ENCODE peak calls at places on chromosomes 16 and 17, in ten cellular contexts. One of them, this sample, is unnamed.

GRCh38 chr16:87604572-87605135 is 2.3 kb downstream of the JPH3 start:
- DNase-seq in activated CD8-positive, alpha-beta T cell treated with anti-CD3 and anti-CD28 coated beads for 36 hours: no peak
- DNase-seq in astrocyte of the spinal cord: no peak
- DNase-seq in chondrocyte: no peak
- DNase-seq in cardiac fibroblast: no peak
- DNase-seq in AG09319: no peak
- DNase-seq in sigmoid colon: no peak
- DNase-seq in lung: no peak
- DNase-seq in HFFc6: no peak
- DNase-seq in cardiac muscle cell: no peak
- DNase-seq in this sample: no peak

GRCh38 chr17:61494325-61495160 is 42.3 kb downstream of the TBX4 start:
- DNase-seq in activated CD8-positive, alpha-beta T cell treated with anti-CD3 and anti-CD28 coated beads for 36 hours: no peak
- DNase-seq in astrocyte of the spinal cord: no peak
- DNase-seq in chondrocyte: no peak
- DNase-seq in cardiac fibroblast: no peak
- DNase-seq in AG09319: no peak
- DNase-seq in sigmoid colon: no peak
- DNase-seq in lung: no peak
- DNase-seq in HFFc6: no peak
- DNase-seq in cardiac muscle cell: no peak
- DNase-seq in this sample: no peak

GRCh38 chr16:67456383-67457140 is 24.4 kb downstream of the ATP6V0D1 start:
- DNase-seq in activated CD8-positive, alpha-beta T cell treated with anti-CD3 and anti-CD28 coated beads for 36 hours: no peak
- DNase-seq in astrocyte of the spinal cord: peak; percentile 36
- DNase-seq in chondrocyte: no peak
- DNase-seq in cardiac fibroblast: peak; percentile 57
- DNase-seq in AG09319: no peak
- DNase-seq in sigmoid colon: peak; percentile 95
- DNase-seq in lung: peak; percentile 48
- DNase-seq in HFFc6: peak; percentile 46
- DNase-seq in cardiac muscle cell: peak; percentile 72
- DNase-seq in this sample: no peak

GRCh38 chr17:63221941-63222340 is 224.2 kb downstream of the CYB561 start:
- DNase-seq in activated CD8-positive, alpha-beta T cell treated with anti-CD3 and anti-CD28 coated beads for 36 hours: no peak
- DNase-seq in astrocyte of the spinal cord: no peak
- DNase-seq in chondrocyte: no peak
- DNase-seq in cardiac fibroblast: no peak
- DNase-seq in AG09319: no peak
- DNase-seq in sigmoid colon: no peak
- DNase-seq in lung: no peak
- DNase-seq in HFFc6: no peak
- DNase-seq in cardiac muscle cell: no peak
- DNase-seq in this sample: no peak

GRCh38 chr17:21190078-21190477 is 23.9 kb downstream of the TMEM11 start:
- DNase-seq in activated CD8-positive, alpha-beta T cell treated with anti-CD3 and anti-CD28 coated beads for 36 hours: no peak
- DNase-seq in astrocyte of the spinal cord: no peak
- DNase-seq in chondrocyte: no peak
- DNase-seq in cardiac fibroblast: no peak
- DNase-seq in AG09319: no peak
- DNase-seq in sigmoid colon: no peak
- DNase-seq in lung: no peak
- DNase-seq in HFFc6: no peak
- DNase-seq in cardiac muscle cell: no peak
- DNase-seq in this sample: no peak

GRCh38 chr17:45783593-45784292 is 377 bp upstream of the CRHR1 start:
- DNase-seq in activated CD8-positive, alpha-beta T cell treated with anti-CD3 and anti-CD28 coated beads for 36 hours: peak; percentile 16
- DNase-seq in astrocyte of the spinal cord: no peak
- DNase-seq in chondrocyte: no peak
- DNase-seq in cardiac fibroblast: no peak
- DNase-seq in AG09319: no peak
- DNase-seq in sigmoid colon: no peak
- DNase-seq in lung: no peak
- DNase-seq in HFFc6: no peak
- DNase-seq in cardiac muscle cell: peak; percentile 13
- DNase-seq in this sample: no peak

GRCh38 chr17:29650407-29650806 is 27.7 kb upstream of the CORO6 start:
- DNase-seq in activated CD8-positive, alpha-beta T cell treated with anti-CD3 and anti-CD28 coated beads for 36 hours: no peak
- DNase-seq in astrocyte of the spinal cord: no peak
- DNase-seq in chondrocyte: no peak
- DNase-seq in cardiac fibroblast: no peak
- DNase-seq in AG09319: no peak
- DNase-seq in sigmoid colon: no peak
- DNase-seq in lung: no peak
- DNase-seq in HFFc6: no peak
- DNase-seq in cardiac muscle cell: no peak
- DNase-seq in this sample: no peak

GRCh38 chr17:76011951-76012350 is 11.3 kb downstream of the CDK3 start:
- DNase-seq in activated CD8-positive, alpha-beta T cell treated with anti-CD3 and anti-CD28 coated beads for 36 hours: no peak
- DNase-seq in astrocyte of the spinal cord: no peak
- DNase-seq in chondrocyte: no peak
- DNase-seq in cardiac fibroblast: no peak
- DNase-seq in AG09319: no peak
- DNase-seq in sigmoid colon: no peak
- DNase-seq in lung: no peak
- DNase-seq in HFFc6: no peak
- DNase-seq in cardiac muscle cell: no peak
- DNase-seq in this sample: no peak

GRCh38 chr16:89430436-89431157 is 59.8 kb downstream of the ANKRD11 start:
- DNase-seq in activated CD8-positive, alpha-beta T cell treated with anti-CD3 and anti-CD28 coated beads for 36 hours: no peak
- DNase-seq in astrocyte of the spinal cord: no peak
- DNase-seq in chondrocyte: no peak
- DNase-seq in cardiac fibroblast: no peak
- DNase-seq in AG09319: no peak
- DNase-seq in sigmoid colon: no peak
- DNase-seq in lung: no peak
- DNase-seq in HFFc6: no peak
- DNase-seq in cardiac muscle cell: no peak
- DNase-seq in this sample: no peak

GRCh38 chr16:66750279-66751134 is 902 bp downstream of the DYNC1LI2 start:
- DNase-seq in activated CD8-positive, alpha-beta T cell treated with anti-CD3 and anti-CD28 coated beads for 36 hours: peak; percentile 30
- DNase-seq in astrocyte of the spinal cord: no peak
- DNase-seq in chondrocyte: no peak
- DNase-seq in cardiac fibroblast: peak; percentile 13
- DNase-seq in AG09319: no peak
- DNase-seq in sigmoid colon: no peak
- DNase-seq in lung: no peak
- DNase-seq in HFFc6: no peak
- DNase-seq in cardiac muscle cell: peak; percentile 9
- DNase-seq in this sample: no peak

GRCh38 chr17:4194796-4195195 is 51.8 kb downstream of the CYB5D2 start:
- DNase-seq in activated CD8-positive, alpha-beta T cell treated with anti-CD3 and anti-CD28 coated beads for 36 hours: no peak
- DNase-seq in astrocyte of the spinal cord: no peak
- DNase-seq in chondrocyte: no peak
- DNase-seq in cardiac fibroblast: no peak
- DNase-seq in AG09319: no peak
- DNase-seq in sigmoid colon: no peak
- DNase-seq in lung: no peak
- DNase-seq in HFFc6: no peak
- DNase-seq in cardiac muscle cell: no peak
- DNase-seq in this sample: no peak

GRCh38 chr16:67082891-67083290 is 26.9 kb upstream of the PHAF1 start:
- DNase-seq in activated CD8-positive, alpha-beta T cell treated with anti-CD3 and anti-CD28 coated beads for 36 hours: no peak
- DNase-seq in astrocyte of the spinal cord: peak; percentile 17
- DNase-seq in chondrocyte: no peak
- DNase-seq in cardiac fibroblast: peak; percentile 5
- DNase-seq in AG09319: no peak
- DNase-seq in sigmoid colon: no peak
- DNase-seq in lung: no peak
- DNase-seq in HFFc6: peak; percentile 37
- DNase-seq in cardiac muscle cell: no peak
- DNase-seq in this sample: no peak

GRCh38 chr16:1924095-1924494 is 5.9 kb upstream of the HS3ST6 start:
- DNase-seq in activated CD8-positive, alpha-beta T cell treated with anti-CD3 and anti-CD28 coated beads for 36 hours: no peak
- DNase-seq in astrocyte of the spinal cord: no peak
- DNase-seq in chondrocyte: no peak
- DNase-seq in cardiac fibroblast: no peak
- DNase-seq in AG09319: no peak
- DNase-seq in sigmoid colon: no peak
- DNase-seq in lung: no peak
- DNase-seq in HFFc6: no peak
- DNase-seq in cardiac muscle cell: no peak
- DNase-seq in this sample: no peak

GRCh38 chr17:73247728-73248127 is 14.0 kb downstream of the CPSF4L start:
- DNase-seq in activated CD8-positive, alpha-beta T cell treated with anti-CD3 and anti-CD28 coated beads for 36 hours: no peak
- DNase-seq in astrocyte of the spinal cord: no peak
- DNase-seq in chondrocyte: no peak
- DNase-seq in cardiac fibroblast: peak; percentile 29
- DNase-seq in AG09319: no peak
- DNase-seq in sigmoid colon: no peak
- DNase-seq in lung: no peak
- DNase-seq in HFFc6: no peak
- DNase-seq in cardiac muscle cell: peak; percentile 32
- DNase-seq in this sample: no peak
- TF ChIP-seq CTCF in activated CD8-positive, alpha-beta T cell treated with anti-CD3 and anti-CD28 coated beads for 36 hours: no peak
- TF ChIP-seq CTCF in astrocyte of the spinal cord: peak; percentile 22
- TF ChIP-seq CTCF in chondrocyte: peak; percentile 60
- TF ChIP-seq CTCF in cardiac fibroblast: no peak
- TF ChIP-seq CTCF in AG09319: peak; percentile 12
- TF ChIP-seq CTCF in sigmoid colon: no peak
- TF ChIP-seq CTCF in lung: no peak
- TF ChIP-seq CTCF in HFFc6: peak; percentile 39
- TF ChIP-seq CTCF in cardiac muscle cell: no peak
- TF ChIP-seq CTCF in this sample: no peak

DNA sequence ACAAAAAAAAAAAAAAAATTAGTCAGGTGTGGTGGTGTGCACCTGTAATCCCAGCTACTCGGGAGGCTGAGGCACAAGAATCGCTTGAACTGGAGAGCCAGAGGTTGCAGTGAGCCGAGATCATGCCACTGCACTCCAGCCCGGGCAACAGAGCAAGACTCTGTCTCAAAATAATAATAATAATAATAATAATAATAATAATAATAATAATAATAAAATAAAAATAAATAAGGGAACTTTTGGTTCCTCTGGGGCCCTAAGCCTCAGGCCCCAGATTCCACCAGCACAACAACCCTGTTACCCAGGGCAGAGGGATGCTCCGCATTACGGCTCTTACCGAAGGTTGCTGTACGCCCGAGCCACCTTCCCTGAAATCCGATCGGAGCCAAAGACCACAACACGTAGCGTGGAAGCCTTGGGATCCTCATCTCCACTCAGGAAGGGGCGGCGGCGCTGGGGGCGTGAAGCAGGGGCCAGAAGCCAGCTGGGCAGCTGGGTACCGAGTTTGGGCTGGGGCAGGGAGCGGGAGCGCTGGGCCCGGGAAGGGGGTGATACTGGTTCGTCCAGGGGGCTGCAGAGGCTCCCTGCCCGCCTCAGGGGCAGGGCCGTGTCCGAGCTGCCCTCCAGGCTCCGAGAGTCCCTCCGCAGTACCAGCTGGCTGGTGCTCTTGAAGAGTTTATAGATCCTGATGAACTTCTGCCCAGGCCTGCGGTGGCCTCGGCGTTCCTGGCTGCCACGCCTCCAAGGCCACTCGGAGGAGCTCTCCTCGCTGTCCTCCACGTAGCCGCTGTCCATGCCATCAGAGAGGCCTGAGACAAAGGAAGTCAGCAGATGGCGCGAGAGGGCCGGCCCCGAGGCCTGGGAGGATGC is 20.6 kb upstream of the PIK3R6 start:
- DNase-seq in activated CD8-positive, alpha-beta T cell treated with anti-CD3 and anti-CD28 coated beads for 36 hours: no peak
- DNase-seq in astrocyte of the spinal cord: peak; percentile 16
- DNase-seq in chondrocyte: no peak
- DNase-seq in cardiac fibroblast: peak; percentile 54
- DNase-seq in AG09319: no peak
- DNase-seq in sigmoid colon: no peak
- DNase-seq in lung: no peak
- DNase-seq in HFFc6: peak; percentile 1
- DNase-seq in cardiac muscle cell: peak; percentile 60
- DNase-seq in this sample: no peak
- TF ChIP-seq CTCF in activated CD8-positive, alpha-beta T cell treated with anti-CD3 and anti-CD28 coated beads for 36 hours: no peak
- TF ChIP-seq CTCF in astrocyte of the spinal cord: peak; percentile 60
- TF ChIP-seq CTCF in chondrocyte: peak; percentile 72
- TF ChIP-seq CTCF in cardiac fibroblast: peak; percentile 43
- TF ChIP-seq CTCF in AG09319: peak; percentile 22
- TF ChIP-seq CTCF in sigmoid colon: no peak
- TF ChIP-seq CTCF in lung: no peak
- TF ChIP-seq CTCF in HFFc6: peak; percentile 30
- TF ChIP-seq CTCF in cardiac muscle cell: peak; percentile 58
- TF ChIP-seq CTCF in this sample: no peak

GRCh38 chr16:14284930-14285541 is 213.9 kb downstream of the MRTFB start:
- DNase-seq in activated CD8-positive, alpha-beta T cell treated with anti-CD3 and anti-CD28 coated beads for 36 hours: peak; percentile 74
- DNase-seq in astrocyte of the spinal cord: peak; percentile 79
- DNase-seq in chondrocyte: no peak
- DNase-seq in cardiac fibroblast: peak; percentile 82
- DNase-seq in AG09319: peak; percentile 31
- DNase-seq in sigmoid colon: peak; percentile 86
- DNase-seq in lung: no peak
- DNase-seq in HFFc6: peak; percentile 61
- DNase-seq in cardiac muscle cell: peak; percentile 76
- DNase-seq in this sample: no peak
- TF ChIP-seq CTCF in activated CD8-positive, alpha-beta T cell treated with anti-CD3 and anti-CD28 coated beads for 36 hours: peak; percentile 49
- TF ChIP-seq CTCF in astrocyte of the spinal cord: peak; percentile 53
- TF ChIP-seq CTCF in chondrocyte: peak; percentile 83
- TF ChIP-seq CTCF in cardiac fibroblast: peak; percentile 42
- TF ChIP-seq CTCF in AG09319: peak; percentile 59
- TF ChIP-seq CTCF in sigmoid colon: no peak
- TF ChIP-seq CTCF in lung: no peak
- TF ChIP-seq CTCF in HFFc6: peak; percentile 53
- TF ChIP-seq CTCF in cardiac muscle cell: peak; percentile 37
- TF ChIP-seq CTCF in this sample: peak; percentile 14

GRCh38 chr17:73360961-73361761 is 49.4 kb upstream of the CDC42EP4 start:
- DNase-seq in activated CD8-positive, alpha-beta T cell treated with anti-CD3 and anti-CD28 coated beads for 36 hours: no peak
- DNase-seq in astrocyte of the spinal cord: no peak
- DNase-seq in chondrocyte: no peak
- DNase-seq in cardiac fibroblast: no peak
- DNase-seq in AG09319: no peak
- DNase-seq in sigmoid colon: no peak
- DNase-seq in lung: no peak
- DNase-seq in HFFc6: no peak
- DNase-seq in cardiac muscle cell: no peak
- DNase-seq in this sample: no peak

GRCh38 chr17:73359255-73359816 is 47.5 kb upstream of the CDC42EP4 start:
- DNase-seq in activated CD8-positive, alpha-beta T cell treated with anti-CD3 and anti-CD28 coated beads for 36 hours: no peak
- DNase-seq in astrocyte of the spinal cord: no peak
- DNase-seq in chondrocyte: peak; percentile 83
- DNase-seq in cardiac fibroblast: no peak
- DNase-seq in AG09319: no peak
- DNase-seq in sigmoid colon: no peak
- DNase-seq in lung: no peak
- DNase-seq in HFFc6: no peak
- DNase-seq in cardiac muscle cell: no peak
- DNase-seq in this sample: no peak

GRCh38 chr17:73357981-73358380 is 46.2 kb upstream of the CDC42EP4 start:
- DNase-seq in activated CD8-positive, alpha-beta T cell treated with anti-CD3 and anti-CD28 coated beads for 36 hours: no peak
- DNase-seq in astrocyte of the spinal cord: no peak
- DNase-seq in chondrocyte: peak; percentile 85
- DNase-seq in cardiac fibroblast: no peak
- DNase-seq in AG09319: no peak
- DNase-seq in sigmoid colon: no peak
- DNase-seq in lung: no peak
- DNase-seq in HFFc6: no peak
- DNase-seq in cardiac muscle cell: no peak
- DNase-seq in this sample: no peak

GRCh38 chr17:73358668-73359067 is 46.9 kb upstream of the CDC42EP4 start:
- DNase-seq in activated CD8-positive, alpha-beta T cell treated with anti-CD3 and anti-CD28 coated beads for 36 hours: no peak
- DNase-seq in astrocyte of the spinal cord: no peak
- DNase-seq in chondrocyte: peak; percentile 47
- DNase-seq in cardiac fibroblast: no peak
- DNase-seq in AG09319: no peak
- DNase-seq in sigmoid colon: peak; percentile 85
- DNase-seq in lung: no peak
- DNase-seq in HFFc6: no peak
- DNase-seq in cardiac muscle cell: no peak
- DNase-seq in this sample: no peak

GRCh38 chr17:73359987-73360410 is 48.2 kb upstream of the CDC42EP4 start:
- DNase-seq in activated CD8-positive, alpha-beta T cell treated with anti-CD3 and anti-CD28 coated beads for 36 hours: no peak
- DNase-seq in astrocyte of the spinal cord: no peak
- DNase-seq in chondrocyte: no peak
- DNase-seq in cardiac fibroblast: no peak
- DNase-seq in AG09319: no peak
- DNase-seq in sigmoid colon: no peak
- DNase-seq in lung: peak; percentile 74
- DNase-seq in HFFc6: no peak
- DNase-seq in cardiac muscle cell: no peak
- DNase-seq in this sample: no peak
- TF ChIP-seq CTCF in activated CD8-positive, alpha-beta T cell treated with anti-CD3 and anti-CD28 coated beads for 36 hours: no peak
- TF ChIP-seq CTCF in astrocyte of the spinal cord: no peak
- TF ChIP-seq CTCF in chondrocyte: no peak
- TF ChIP-seq CTCF in cardiac fibroblast: no peak
- TF ChIP-seq CTCF in AG09319: no peak
- TF ChIP-seq CTCF in sigmoid colon: no peak
- TF ChIP-seq CTCF in lung: no peak
- TF ChIP-seq CTCF in HFFc6: no peak
- TF ChIP-seq CTCF in cardiac muscle cell: no peak
- TF ChIP-seq CTCF in this sample: no peak

This sample was measured in CD4-positive, alpha-beta T cell.